ENCODE peak calls at places on chromosomes 3 and 15, in four cellular contexts. H is WTC11, A is K562, F is IMR-90. I is an unnamed sample.

GRCh38 chr15:44243829-44244228 is 44.7 kb upstream of the GOLM2 start:
- DNase-seq in H (no peak), A (no peak), F (no peak), I (no peak)

GRCh38 chr3:17894434-17895060 is 152.1 kb upstream of the TBC1D5 start:
- DNase-seq in H (peak), A (no peak), F (peak), I (no peak)

GRCh38 chr15:51759557-51760070 is 8.2 kb downstream of the TMOD2 start:
- DNase-seq in H (peak), A (no peak), F (peak), I (no peak)

GRCh38 chr3:17047162-17047561 is 162.4 kb downstream of the PLCL2 start:
- DNase-seq in H (peak), A (no peak), F (no peak), I (no peak)

GRCh38 chr3:195102609-195103467 is 168.1 kb downstream of the XXYLT1 start:
- DNase-seq in H (no peak), A (no peak), F (peak), I (no peak)

GRCh38 chr15:93861413-93861812 is 369.9 kb upstream of the MCTP2 start:
- DNase-seq in H (no peak), A (no peak), F (no peak), I (no peak)

GRCh38 chr3:186057594-186057993 is 51.3 kb downstream of the ETV5 start:
- DNase-seq in H (no peak), A (no peak), F (peak), I (no peak)

GRCh38 chr3:133097214-133097613 is 59.0 kb downstream of the TMEM108 start:
- DNase-seq in H (no peak), A (no peak), F (peak), I (no peak)

GRCh38 chr3:18223591-18224338 is 201.4 kb downstream of the SATB1 start:
- DNase-seq in H (no peak), A (no peak), F (no peak), I (peak)

GRCh38 chr3:123582315-123582714 is 2.5 kb downstream of the HACD2 start:
- DNase-seq in H (no peak), A (no peak), F (no peak), I (no peak)

GRCh38 chr3:5657109-5657508 is 469.6 kb downstream of the EDEM1 start:
- DNase-seq in H (no peak), A (no peak), F (no peak), I (no peak)

GRCh38 chr15:51492528-51492927 is 130.0 kb downstream of the DMXL2 start:
- DNase-seq in H (no peak), A (no peak), F (no peak), I (no peak)

GRCh38 chr3:14898929-14899328 is 48.5 kb upstream of the NR2C2 start:
- DNase-seq in H (no peak), A (no peak), F (no peak), I (no peak)

GRCh38 chr15:40825661-40826088 is 2.8 kb downstream of the PPP1R14D start:
- DNase-seq in H (no peak), A (no peak), F (peak), I (no peak)

GRCh38 chr3:57100046-57100695 is 39.7 kb downstream of the SPATA12 start:
- DNase-seq in H (peak), A (peak), F (peak), I (peak)

GRCh38 chr3:109132801-109133473 is 3.6 kb upstream of the C3orf85 start:
- DNase-seq in H (no peak), A (no peak), F (peak), I (no peak)

GRCh38 chr3:112111785-112112402 is 21.2 kb downstream of the GCSAM start:
- DNase-seq in H (peak), A (peak), F (peak), I (no peak)

GRCh38 chr15:49492834-49493233 is 69.8 kb downstream of the FGF7 start:
- DNase-seq in H (no peak), A (no peak), F (peak), I (no peak)

GRCh38 chr3:113534365-113534764 is 2.0 kb downstream of the SIDT1 start:
- DNase-seq in H (no peak), A (no peak), F (no peak), I (no peak)

GRCh38 chr3:43748179-43748578 is 57.4 kb downstream of the ABHD5 start:
- DNase-seq in H (no peak), A (no peak), F (peak), I (no peak)
- TF ChIP-seq USF2 in H (no peak), A (peak), F (peak), I (no peak)

DNA sequence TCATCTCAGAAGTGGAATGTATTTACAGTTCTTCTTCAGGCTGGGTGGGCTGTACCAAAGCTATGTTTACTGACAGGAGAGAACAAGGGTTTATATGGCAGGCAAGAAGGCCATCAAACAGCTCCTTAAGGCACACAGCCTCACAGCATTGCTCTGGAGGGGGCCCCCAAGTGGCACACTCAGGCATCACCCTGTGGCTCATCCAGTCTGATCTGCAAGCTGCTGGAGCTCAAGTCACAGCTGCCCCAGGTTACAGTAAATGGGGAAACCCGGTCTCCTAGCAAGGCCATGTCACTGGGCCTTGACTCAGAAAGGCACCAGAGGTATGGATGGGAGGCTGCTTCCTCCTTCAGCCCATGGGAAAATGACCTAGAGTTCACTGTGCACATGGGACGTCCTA is 67.4 kb downstream of the TFG start:
- DNase-seq in H (peak), A (no peak), F (peak), I (no peak)
- TF ChIP-seq USF2 in H (no peak), A (no peak), F (no peak), I (no peak)

GRCh38 chr3:156217674-156218352 is 97.4 kb downstream of the KCNAB1 start:
- DNase-seq in H (no peak), A (no peak), F (peak), I (no peak)
- TF ChIP-seq USF2 in H (no peak), A (no peak), F (no peak), I (no peak)

GRCh38 chr15:78034495-78035191 is 42.9 kb downstream of the TBC1D2B start:
- DNase-seq in H (no peak), A (no peak), F (peak), I (peak)

GRCh38 chr15:78035861-78036476 is 41.5 kb downstream of the TBC1D2B start:
- DNase-seq in H (no peak), A (no peak), F (no peak), I (no peak)

GRCh38 chr15:78033864-78034263 is 43.6 kb downstream of the TBC1D2B start:
- DNase-seq in H (no peak), A (no peak), F (peak), I (no peak)

GRCh38 chr15:78037328-78037727 is 40.2 kb downstream of the TBC1D2B start:
- DNase-seq in H (no peak), A (no peak), F (no peak), I (no peak)

GRCh38 chr15:78035319-78035718 is 42.2 kb downstream of the TBC1D2B start:
- DNase-seq in H (no peak), A (no peak), F (no peak), I (no peak)
- TF ChIP-seq USF2 in H (no peak), A (no peak), F (no peak), I (no peak)

GRCh38 chr3:143850877-143851276 is 2.6 kb upstream of the SLC9A9 start:
- DNase-seq in H (no peak), A (no peak), F (no peak), I (no peak)

GRCh38 chr3:143849854-143850549 is 1.7 kb upstream of the SLC9A9 start:
- DNase-seq in H (no peak), A (no peak), F (peak), I (peak)

GRCh38 chr3:143848707-143849106 is 439 bp upstream of the SLC9A9 start:
- DNase-seq in H (no peak), A (no peak), F (no peak), I (no peak)

GRCh38 chr3:143851331-143852017 is 3.2 kb upstream of the SLC9A9 start:
- DNase-seq in H (no peak), A (no peak), F (no peak), I (no peak)

GRCh38 chr3:143847787-143848631 is at the start of gene SLC9A9:
- DNase-seq in H (peak), A (no peak), F (peak), I (peak)
- TF ChIP-seq USF2 in H (no peak), A (no peak), F (no peak), I (no peak)

I was measured in GM12878.